ENCODE peak calls at places on chromosome 6, in five cellular contexts. Q is progenitor cell of endocrine pancreas; W is dorsolateral prefrontal cortex; I is CD4-positive, alpha-beta T cell; K is astrocyte of the spinal cord. S is an unnamed sample.

GRCh38 chr6:133512410-133513016 is 271.4 kb downstream of the EYA4 start:
- DNase-seq in Q (peak; percentile 31), I (no peak), W (peak; percentile 64), K (peak; percentile 66), S (peak; percentile 51)

GRCh38 chr6:133671376-133671775 is 217.5 kb upstream of the TCF21 start:
- DNase-seq in W (no peak), I (no peak), K (no peak), Q (no peak), S (no peak)

GRCh38 chr6:112357801-112358200 is 10.7 kb downstream of the RFPL4B start:
- DNase-seq in I (no peak), Q (no peak), K (no peak), W (no peak), S (no peak)

GRCh38 chr6:35181933-35182612 is 31.7 kb upstream of the SCUBE3 start:
- DNase-seq in Q (no peak), K (peak; percentile 94), I (no peak), W (no peak), S (no peak)

GRCh38 chr6:14844411-14844810 is 401.5 kb upstream of the JARID2 start:
- DNase-seq in K (no peak), I (no peak), Q (no peak), W (no peak), S (no peak)

GRCh38 chr6:136784910-136785746 is 7.1 kb downstream of the MAP3K5 start:
- DNase-seq in I (peak; percentile 33), K (no peak), W (peak; percentile 42), Q (no peak), S (no peak)

GRCh38 chr6:158854214-158855101 is 35.3 kb upstream of the EZR start:
- DNase-seq in Q (no peak), K (peak; percentile 41), W (no peak), I (no peak), S (no peak)

GRCh38 chr6:28496099-28496779 is 19.4 kb downstream of the GPX6 start:
- DNase-seq in K (no peak), Q (no peak), I (no peak), W (no peak), S (no peak)

GRCh38 chr6:83309344-83309743 is 116.2 kb downstream of the RWDD2A start:
- DNase-seq in I (no peak), Q (no peak), K (no peak), W (no peak), S (no peak)

GRCh38 chr6:170048615-170049256 is 242.1 kb downstream of the DLL1 start:
- DNase-seq in W (peak; percentile 35), K (no peak), Q (no peak), I (no peak), S (no peak)

GRCh38 chr6:6863957-6864639 is 243.7 kb upstream of the RREB1 start:
- DNase-seq in K (no peak), W (no peak), Q (no peak), I (no peak), S (no peak)

GRCh38 chr6:35363293-35363750 is 21.0 kb downstream of the PPARD start:
- DNase-seq in K (peak; percentile 68), Q (no peak), I (no peak), W (no peak), S (peak; percentile 38)

GRCh38 chr6:44221291-44221960 is 2.0 kb upstream of the SLC29A1 start:
- DNase-seq in K (peak; percentile 75), W (peak; percentile 71), I (peak; percentile 66), Q (peak; percentile 59), S (peak; percentile 55)

GRCh38 chr6:116101298-116101718 is 655 bp downstream of the NT5DC1 start:
- DNase-seq in Q (no peak), W (no peak), K (no peak), I (peak; percentile 61), S (no peak)

GRCh38 chr6:150175611-150176151 is 32.8 kb downstream of the PPP1R14C start:
- DNase-seq in Q (no peak), K (no peak), W (no peak), I (no peak), S (no peak)

GRCh38 chr6:149563203-149563927 is 2.8 kb upstream of the GINM1 start:
- DNase-seq in K (peak; percentile 66), I (no peak), Q (no peak), W (no peak), S (no peak)

GRCh38 chr6:90230547-90231240 is 65.9 kb downstream of the BACH2 start:
- DNase-seq in W (no peak), I (no peak), K (no peak), Q (no peak), S (no peak)

GRCh38 chr6:147548930-147549475 is 40.5 kb downstream of the SAMD5 start:
- DNase-seq in Q (no peak), I (no peak), K (no peak), W (no peak), S (no peak)

GRCh38 chr6:63904844-63905243 is 269.2 kb downstream of the PHF3 start:
- DNase-seq in Q (no peak), W (no peak), K (peak; percentile 85), I (no peak), S (no peak)

GRCh38 chr6:45375449-45375848 is 2.3 kb downstream of the SUPT3H start:
- DNase-seq in K (no peak), W (no peak), I (no peak), Q (no peak), S (no peak)

GRCh38 chr6:106339334-106340029 is 13.9 kb upstream of the ATG5 start:
- DNase-seq in Q (peak; percentile 23), I (peak; percentile 4), K (peak; percentile 69), W (no peak), S (peak; percentile 52)

GRCh38 chr6:29685718-29686326 is 4.9 kb upstream of the ZFP57 start:
- DNase-seq in Q (no peak), I (no peak), K (no peak), W (peak; percentile 54), S (no peak)

GRCh38 chr6:5328800-5329199 is 67.5 kb downstream of the FARS2 start:
- DNase-seq in W (no peak), Q (no peak), I (no peak), K (no peak), S (no peak)

GRCh38 chr6:38651121-38651784 is 11.5 kb upstream of the BTBD9 start:
- DNase-seq in K (no peak), Q (no peak), W (no peak), I (no peak), S (no peak)

GRCh38 chr6:21099338-21100314 is 493.9 kb upstream of the SOX4 start:
- DNase-seq in K (no peak), I (no peak), W (no peak), Q (no peak), S (no peak)

GRCh38 chr6:148451690-148452089 is 109.1 kb downstream of the SASH1 start:
- DNase-seq in K (no peak), Q (no peak), W (no peak), I (no peak), S (no peak)

GRCh38 chr6:148990427-148990826 is 243.6 kb downstream of the UST start:
- DNase-seq in K (no peak), I (no peak), Q (no peak), W (no peak), S (no peak)

GRCh38 chr6:29559524-29560287 is at the start of gene UBD:
- DNase-seq in W (no peak), K (no peak), Q (no peak), I (no peak), S (no peak)

GRCh38 chr6:158718431-158719126 is 68.7 kb downstream of the SYTL3 start:
- DNase-seq in I (no peak), Q (peak; percentile 42), K (peak; percentile 28), W (no peak), S (peak; percentile 28)

GRCh38 chr6:136959471-136959891 is 37.4 kb downstream of the SLC35D3 start:
- DNase-seq in I (no peak), W (no peak), K (no peak), Q (peak; percentile 35), S (no peak)

GRCh38 chr6:116244284-116244683 is 9.6 kb downstream of the TSPYL4 start:
- DNase-seq in W (no peak), Q (no peak), K (no peak), I (no peak), S (no peak)

GRCh38 chr6:170294813-170295518 is 4.1 kb upstream of the DLL1 start:
- DNase-seq in Q (no peak), I (no peak), K (no peak), W (no peak), S (no peak)

GRCh38 chr6:32980488-32981038 is 12.2 kb downstream of the BRD2 start:
- DNase-seq in I (no peak), Q (no peak), W (no peak), K (no peak), S (no peak)

GRCh38 chr6:169527306-169527705 is 174.5 kb downstream of the WDR27 start:
- DNase-seq in K (peak; percentile 33), Q (no peak), W (no peak), I (no peak), S (no peak)

DNA sequence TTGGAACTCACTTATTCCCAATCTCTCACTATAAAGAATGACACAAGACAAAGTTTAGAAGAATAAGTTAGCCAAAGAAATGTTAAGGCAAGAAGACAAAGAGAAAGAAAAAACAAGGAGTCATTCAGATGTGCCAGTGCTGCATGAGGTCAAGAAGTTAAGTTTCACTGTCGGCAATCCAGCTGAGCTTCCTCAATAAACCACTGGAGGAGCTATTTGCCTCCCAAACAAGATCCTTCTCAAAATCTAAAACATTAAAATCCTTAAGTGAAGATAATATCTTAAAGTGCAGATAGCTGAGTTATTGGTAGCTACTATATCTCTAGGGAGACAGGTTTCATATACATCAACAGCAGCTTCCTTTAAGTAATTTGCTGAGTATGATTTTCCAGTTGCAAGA is 512.3 kb downstream of the HDGFL1 start:
- DNase-seq in K (no peak), I (no peak), Q (no peak), W (no peak), S (no peak)
- TF ChIP-seq CTCF in K (peak; percentile 33), I (no peak), Q (peak; percentile 30), W (no peak), S (peak; percentile 53)

DNA sequence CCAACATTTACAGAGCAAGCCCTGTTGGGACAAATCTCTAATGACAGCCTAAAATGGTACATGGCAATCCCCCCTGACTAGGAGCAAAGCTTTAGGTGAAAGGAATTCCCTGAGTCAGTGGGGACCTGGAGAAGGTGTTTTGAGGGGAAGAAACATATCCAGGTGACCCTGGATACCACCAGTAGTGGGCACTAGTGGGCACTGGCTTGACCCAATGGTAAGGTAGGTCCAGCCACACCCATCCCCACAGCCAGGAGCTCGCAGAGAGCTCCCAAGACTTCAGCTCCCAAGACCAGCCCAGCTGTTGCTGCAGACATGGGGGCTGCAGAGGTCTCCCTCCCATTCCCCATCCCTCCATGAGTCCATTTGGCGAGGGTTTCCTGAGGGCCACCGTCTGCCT is 19.5 kb downstream of the GRM4 start:
- DNase-seq in Q (no peak), W (no peak), I (no peak), K (no peak), S (no peak)
- TF ChIP-seq CTCF in Q (no peak), W (no peak), I (no peak), K (no peak), S (no peak)

GRCh38 chr6:77021232-77021631 is 442.1 kb downstream of the HTR1B start:
- DNase-seq in Q (no peak), W (no peak), I (no peak), K (no peak), S (no peak)
- TF ChIP-seq CTCF in Q (no peak), W (no peak), I (no peak), K (no peak), S (no peak)

GRCh38 chr6:162373192-162373591 is 354.4 kb downstream of the PRKN start:
- DNase-seq in K (no peak), W (no peak), Q (no peak), I (no peak), S (no peak)
- TF ChIP-seq CTCF in K (no peak), W (no peak), Q (no peak), I (no peak), S (no peak)

S was measured in neural crest cell.